ENCODE peak calls at places on chromosomes 13 and 19, in four cellular contexts. B, D, E and W are unnamed samples.

GRCh38 chr13:51659276-51660127 is 75.2 kb downstream of the WDFY2 start:
- DNase-seq in B (no peak), D (no peak), E (peak; percentile 36), W (no peak)

GRCh38 chr13:110450016-110450900 is 111.3 kb downstream of the RAB20 start:
- DNase-seq in B (no peak), D (no peak), E (no peak), W (no peak)

GRCh38 chr13:100234006-100234405 is 145.1 kb downstream of the PCCA start:
- DNase-seq in B (no peak), D (no peak), E (no peak), W (no peak)

GRCh38 chr19:6484251-6484650 is 2.7 kb upstream of the DENND1C start:
- DNase-seq in B (no peak), D (no peak), E (no peak), W (no peak)

GRCh38 chr19:35150445-35150844 is 4.1 kb upstream of the FXYD5 start:
- DNase-seq in B (no peak), D (no peak), E (no peak), W (no peak)

GRCh38 chr13:27355894-27356293 is 68.5 kb upstream of the GTF3A start:
- DNase-seq in B (no peak), D (no peak), E (no peak), W (no peak)

GRCh38 chr19:46386996-46387712 is 26.2 kb downstream of the CCDC8 start:
- DNase-seq in B (no peak), D (no peak), E (no peak), W (no peak)

GRCh38 chr13:104809483-104809882 is 1726.0 kb downstream of the EFNB2 start:
- DNase-seq in B (no peak), D (peak; percentile 92), E (no peak), W (no peak)

GRCh38 chr13:48504606-48505369 is 28.1 kb downstream of the RCBTB2 start:
- DNase-seq in B (no peak), D (peak; percentile 38), E (no peak), W (no peak)

GRCh38 chr19:58091251-58091995 is 6.6 kb downstream of the ZSCAN18 start:
- DNase-seq in B (no peak), D (no peak), E (no peak), W (no peak)

GRCh38 chr19:5811117-5811516 is 6.2 kb downstream of the NRTN start:
- DNase-seq in B (no peak), D (no peak), E (no peak), W (no peak)

GRCh38 chr13:101554420-101555125 is 102.1 kb downstream of the ITGBL1 start:
- DNase-seq in B (no peak), D (no peak), E (no peak), W (no peak)

GRCh38 chr19:45507864-45508680 is 793 bp downstream of the VASP start:
- DNase-seq in B (no peak), D (no peak), E (no peak), W (no peak)

GRCh38 chr13:36815069-36815468 is 4.0 kb upstream of the RFXAP start:
- DNase-seq in B (no peak), D (peak; percentile 19), E (no peak), W (no peak)
- TF ChIP-seq CTCF in B (no peak), D (no peak), E (peak; percentile 49), W (peak; percentile 19)

GRCh38 chr13:112752711-112753541 is 63.1 kb downstream of the ATP11A start:
- DNase-seq in B (no peak), D (no peak), E (no peak), W (no peak)
- TF ChIP-seq CTCF in B (no peak), D (no peak), E (no peak), W (no peak)

DNA sequence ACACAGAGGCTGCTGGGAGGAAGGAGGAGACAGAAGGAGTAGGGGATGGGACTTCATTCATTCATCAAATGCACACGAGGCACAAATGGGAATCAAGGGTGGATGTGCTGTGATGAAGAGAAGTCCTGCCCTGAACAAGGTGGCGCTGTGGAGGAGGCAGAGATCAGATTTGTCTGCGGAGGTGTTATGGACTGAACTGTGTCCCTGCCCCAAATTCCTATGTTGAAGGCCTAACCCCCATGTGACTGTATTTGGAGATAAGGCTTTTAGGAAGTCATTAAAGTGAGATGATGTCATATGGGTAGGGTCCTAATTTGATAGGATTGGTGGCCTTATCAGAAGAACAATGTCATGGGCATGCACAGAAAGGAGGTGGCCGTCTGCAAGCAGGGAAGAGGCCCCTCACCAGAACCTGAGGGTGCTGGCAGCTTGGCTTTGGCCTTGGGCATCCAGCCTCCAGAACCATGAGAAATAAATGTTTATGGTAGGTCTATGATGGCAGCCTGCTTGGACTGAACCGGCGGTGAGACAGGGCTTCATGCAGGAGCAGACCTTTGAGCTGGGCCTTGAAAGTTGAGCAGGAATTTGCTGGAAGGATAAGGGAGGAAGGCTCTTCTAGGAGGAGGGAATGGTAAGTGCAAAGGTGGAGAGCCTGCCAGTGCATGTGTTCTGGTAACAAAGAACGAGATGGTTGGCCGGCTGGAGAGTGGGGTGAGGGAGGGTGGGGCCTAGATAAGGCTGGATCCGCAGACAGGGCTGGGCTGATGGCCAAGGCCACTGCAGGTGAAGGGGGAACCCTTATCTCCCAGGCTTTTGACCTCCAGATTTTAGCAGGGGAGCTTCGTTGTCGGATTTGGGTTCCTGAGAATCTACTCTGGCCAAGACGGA is 2.7 kb upstream of the CEBPA start:
- DNase-seq in B (no peak), D (peak; percentile 59), E (no peak), W (peak; percentile 24)
- TF ChIP-seq CTCF in B (no peak), D (peak; percentile 24), E (no peak), W (no peak)

DNA sequence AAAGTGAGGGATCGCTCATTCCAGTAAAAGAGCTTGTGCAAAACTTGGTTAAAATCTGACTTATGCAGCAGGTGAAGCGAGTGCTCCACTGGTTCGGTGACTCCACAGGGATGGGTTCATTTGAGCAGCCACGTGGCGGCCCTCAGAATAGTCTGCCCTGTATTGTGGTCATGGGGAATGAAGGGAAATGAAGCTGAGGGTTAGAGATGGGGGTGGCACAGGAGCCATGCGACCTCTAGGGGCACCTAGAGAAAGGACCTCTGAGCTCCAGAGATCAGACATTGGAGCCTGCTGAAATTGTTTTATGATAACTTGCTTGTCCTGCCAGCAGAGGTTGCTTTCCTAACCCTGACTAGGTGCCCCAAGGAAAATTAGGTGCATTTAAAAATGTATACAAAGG is 26.6 kb downstream of the CBY2 start:
- DNase-seq in B (no peak), D (peak; percentile 51), E (no peak), W (peak; percentile 41)
- TF ChIP-seq CTCF in B (no peak), D (peak; percentile 45), E (peak; percentile 15), W (peak; percentile 19)

DNA sequence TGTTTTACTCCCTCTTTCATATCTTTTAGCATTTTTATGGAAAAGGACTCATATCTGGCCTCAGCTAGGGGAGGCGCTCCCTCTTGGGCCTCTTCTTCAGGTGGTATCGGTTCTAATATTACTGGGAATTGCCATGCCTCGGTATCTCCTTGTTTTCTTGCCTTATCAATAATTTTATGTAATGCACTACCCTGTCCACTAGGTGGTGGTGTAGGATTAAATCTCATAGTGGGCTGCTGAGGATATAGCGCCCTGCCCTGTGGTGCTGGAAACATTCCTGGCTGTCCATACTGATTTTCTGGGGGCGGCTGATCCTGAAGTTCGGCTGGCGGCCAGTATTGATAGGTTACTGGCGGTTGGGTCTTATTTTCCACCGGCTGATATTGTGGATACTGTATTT is 35.8 kb downstream of the ZNF420 start:
- DNase-seq in B (no peak), D (no peak), E (no peak), W (no peak)
- TF ChIP-seq CTCF in B (no peak), D (no peak), E (peak; percentile 15), W (no peak)